ENCODE peak calls at places on chromosomes 5 and 9, in seven cellular contexts. L is effector memory CD4-positive, alpha-beta T cell; O is upper lobe of left lung; W is ascending aorta; C is mammary epithelial cell; Y is IMR-90; B is stomach. K is an unnamed sample. For H3K27me3 and H3K36me3, the result is how much of the 10 kb centered on the place peaks cover.

GRCh38 chr5:170266570-170267379 is 30.8 kb downstream of the LCP2 start:
- DNase-seq in L (peak), O (no peak), W (no peak), C (no peak), Y (no peak), B (no peak), K (no peak)

GRCh38 chr5:120072054-120072453 is 392.0 kb upstream of the PRR16 start:
- DNase-seq in L (no peak), O (no peak), W (no peak), C (no peak), Y (no peak), B (no peak), K (no peak)

GRCh38 chr9:137470785-137471184 is 11.7 kb upstream of the NSMF start:
- DNase-seq in L (no peak), O (no peak), W (no peak), C (no peak), Y (no peak), B (no peak), K (no peak)

GRCh38 chr5:133611357-133612020 is 852 bp downstream of the FSTL4 start:
- DNase-seq in L (no peak), O (no peak), W (no peak), C (no peak), Y (no peak), B (no peak), K (peak)

GRCh38 chr5:104443706-104444105 is 881.1 kb upstream of the NUDT12 start:
- DNase-seq in L (no peak), O (no peak), W (no peak), C (no peak), Y (no peak), B (no peak), K (no peak)

GRCh38 chr9:105320568-105320967 is 76.1 kb downstream of the SLC44A1 start:
- DNase-seq in L (no peak), O (no peak), W (no peak), C (no peak), Y (no peak), B (no peak), K (no peak)

GRCh38 chr9:85577353-85577952 is 164.3 kb downstream of the AGTPBP1 start:
- DNase-seq in L (no peak), O (no peak), W (no peak), C (no peak), Y (peak), B (no peak), K (no peak)

GRCh38 chr9:68927165-68927564 is 86.7 kb downstream of the PRKACG start:
- DNase-seq in L (no peak), O (no peak), W (no peak), C (no peak), Y (no peak), B (no peak), K (no peak)

GRCh38 chr9:131661954-131662621 is 77.8 kb downstream of the RAPGEF1 start:
- DNase-seq in L (peak), O (no peak), W (no peak), C (no peak), Y (no peak), B (no peak), K (peak)

GRCh38 chr5:159774476-159775031 is 141.7 kb upstream of the ADRA1B start:
- DNase-seq in L (no peak), O (no peak), W (no peak), C (no peak), Y (no peak), B (no peak), K (peak)

GRCh38 chr5:159773062-159773924 is 143.0 kb upstream of the ADRA1B start:
- DNase-seq in L (peak), O (peak), W (peak), C (peak), Y (peak), B (peak), K (peak)

GRCh38 chr5:159777049-159777448 is 139.2 kb upstream of the ADRA1B start:
- DNase-seq in L (no peak), O (no peak), W (no peak), C (no peak), Y (peak), B (no peak), K (no peak)

GRCh38 chr5:159775890-159776289 is 140.4 kb upstream of the ADRA1B start:
- DNase-seq in L (no peak), O (no peak), W (no peak), C (no peak), Y (peak), B (no peak), K (no peak)

GRCh38 chr5:159772698-159773061 is 143.6 kb upstream of the ADRA1B start:
- DNase-seq in L (no peak), O (no peak), W (no peak), C (no peak), Y (no peak), B (no peak), K (no peak)
- H3K4me3 ChIP-seq in L (no peak), O (peak), W (peak), C (no peak), Y (peak), B (no peak), K (no peak)

GRCh38 chr5:1663186-1663585 is 136.5 kb downstream of the MRPL36 start:
- DNase-seq in L (no peak), O (no peak), W (no peak), C (no peak), Y (no peak), B (no peak), K (peak)
- H3K27me3 ChIP-seq in L (under half), O (under half), W (under half), C (under half), Y (half or more), B (under half), K (under half)

DNA sequence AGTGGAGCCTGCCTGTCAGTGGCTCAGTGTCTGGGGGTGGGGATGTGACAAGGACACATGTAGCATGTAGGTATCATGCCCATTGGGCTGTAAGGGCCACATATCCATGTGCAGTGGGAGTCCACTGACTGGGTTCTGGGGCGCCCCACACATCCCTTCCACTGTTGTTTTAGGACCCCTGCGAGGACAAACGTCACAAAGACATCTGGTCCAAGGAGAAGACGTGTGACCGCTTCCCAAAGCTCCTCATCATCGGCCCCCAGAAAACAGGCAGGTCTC is 33.4 kb downstream of the NDST1 start:
- DNase-seq in L (no peak), O (no peak), W (no peak), C (no peak), Y (no peak), B (no peak), K (no peak)
- H3K36me3 ChIP-seq in L (under half), O (under half), W (half or more), C (under half), Y (half or more), B (half or more), K (under half)

DNA sequence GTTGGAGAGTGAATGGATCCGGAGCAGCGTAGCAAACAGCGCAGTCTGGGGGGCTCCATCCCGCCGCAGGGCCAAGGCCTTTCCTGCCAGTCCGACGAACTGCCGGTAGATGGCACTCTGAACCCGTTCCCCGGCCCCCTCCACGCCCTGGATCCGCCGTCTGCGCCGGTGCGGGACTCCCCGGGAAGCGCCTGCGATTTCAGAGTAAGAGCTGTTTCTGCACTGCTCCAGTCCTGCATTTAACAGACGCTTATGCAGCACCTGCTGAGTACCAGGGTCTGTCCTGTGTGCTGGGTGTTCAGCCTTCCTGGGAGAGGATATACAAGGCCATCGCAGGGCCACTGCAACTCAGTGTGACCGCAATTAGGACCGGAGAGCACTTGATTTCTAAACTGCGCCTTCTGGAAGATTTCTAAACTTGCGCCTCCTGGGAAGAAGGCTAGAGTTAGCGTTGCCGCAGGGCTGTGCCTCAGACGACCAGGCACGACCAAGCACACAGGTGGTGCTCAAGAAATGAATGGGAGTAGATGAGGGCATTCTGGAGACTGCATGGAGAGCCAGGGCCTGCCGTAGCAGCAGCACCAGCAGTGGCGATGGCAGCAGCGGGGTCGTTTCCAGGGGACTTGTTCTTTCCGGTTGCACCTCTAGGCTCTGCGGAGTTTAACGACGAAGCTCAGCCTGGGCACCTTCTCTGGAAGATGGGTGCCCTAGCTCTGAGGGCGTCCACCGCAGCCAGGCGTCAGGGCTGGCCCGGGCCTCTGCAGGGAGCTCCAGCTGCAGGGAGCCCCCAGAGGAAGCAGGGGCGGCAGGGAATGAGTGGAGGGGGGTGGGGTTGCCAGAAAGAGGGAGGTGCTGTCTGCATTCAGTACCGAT is 14.3 kb upstream of the TIFAB start:
- DNase-seq in L (peak), O (peak), W (no peak), C (peak), Y (peak), B (peak), K (peak)
- H3K4me3 ChIP-seq in L (no peak), O (peak), W (peak), C (no peak), Y (peak), B (peak), K (peak)

GRCh38 chr9:126607086-126607485 is 6.6 kb upstream of the LMX1B start:
- DNase-seq in L (no peak), O (no peak), W (no peak), C (no peak), Y (no peak), B (no peak), K (peak)
- H3K27me3 ChIP-seq in L (under half), O (under half), W (under half), C (under half), Y (half or more), B (under half), K (under half)

K was measured in H7.